ENCODE peak calls at places on chromosomes 2 and 18, in six cellular contexts. K, A, P, X, M and I are unnamed samples.

GRCh38 chr2:240730506-240731326 is 39.0 kb downstream of the AQP12A start:
- DNase-seq in K (no peak), A (no peak), P (no peak), X (no peak), M (no peak), I (no peak)

GRCh38 chr2:39871291-39871761 is 92.3 kb upstream of the THUMPD2 start:
- DNase-seq in K (peak), A (no peak), P (no peak), X (no peak), M (no peak), I (no peak)

GRCh38 chr2:221443631-221444030 is 128.5 kb downstream of the EPHA4 start:
- DNase-seq in K (no peak), A (no peak), P (no peak), X (no peak), M (no peak), I (no peak)

GRCh38 chr18:63897072-63897471 is 9.6 kb downstream of the SERPINB2 start:
- DNase-seq in K (no peak), A (no peak), P (no peak), X (no peak), M (no peak), I (no peak)

GRCh38 chr2:113407446-113408099 is 29.9 kb upstream of the ZNG1B start:
- DNase-seq in K (peak), A (no peak), P (no peak), X (no peak), M (no peak), I (no peak)

GRCh38 chr18:499351-500229 is 911 bp downstream of the COLEC12 start:
- DNase-seq in K (peak), A (peak), P (no peak), X (no peak), M (peak), I (no peak)

GRCh38 chr2:237414056-237414661 is at the start of gene COL6A3:
- DNase-seq in K (peak), A (peak), P (no peak), X (peak), M (no peak), I (peak)

GRCh38 chr2:191620144-191620543 is 57.8 kb upstream of the NABP1 start:
- DNase-seq in K (no peak), A (no peak), P (no peak), X (no peak), M (no peak), I (no peak)

GRCh38 chr2:52632543-52632942 is 1135.1 kb upstream of the CHAC2 start:
- DNase-seq in K (no peak), A (no peak), P (no peak), X (no peak), M (no peak), I (no peak)

GRCh38 chr2:161166538-161167409 is 6.5 kb downstream of the TANK start:
- DNase-seq in K (no peak), A (no peak), P (no peak), X (no peak), M (no peak), I (no peak)

GRCh38 chr18:23828426-23828825 is 139.2 kb downstream of the LAMA3 start:
- DNase-seq in K (peak), A (no peak), P (no peak), X (no peak), M (no peak), I (no peak)

GRCh38 chr2:197360744-197361156 is 50.2 kb upstream of the ANKRD44 start:
- DNase-seq in K (no peak), A (no peak), P (no peak), X (no peak), M (no peak), I (no peak)

GRCh38 chr2:46379213-46380037 is 82.2 kb downstream of the EPAS1 start:
- DNase-seq in K (peak), A (no peak), P (no peak), X (no peak), M (no peak), I (peak)

GRCh38 chr2:240439698-240440151 is 4.3 kb downstream of the GPC1 start:
- DNase-seq in K (no peak), A (peak), P (no peak), X (peak), M (no peak), I (peak)

GRCh38 chr2:187008111-187008510 is 159.1 kb upstream of the ZSWIM2 start:
- DNase-seq in K (no peak), A (no peak), P (no peak), X (no peak), M (no peak), I (no peak)

GRCh38 chr2:6924101-6924917 is 7.1 kb downstream of the RNF144A start:
- DNase-seq in K (no peak), A (no peak), P (no peak), X (no peak), M (no peak), I (no peak)

GRCh38 chr2:169485650-169486138 is 6.4 kb downstream of the BBS5 start:
- DNase-seq in K (no peak), A (no peak), P (no peak), X (no peak), M (no peak), I (no peak)

GRCh38 chr2:23390152-23390551 is 5.2 kb downstream of the KLHL29 start:
- DNase-seq in K (no peak), A (no peak), P (no peak), X (peak), M (no peak), I (no peak)

GRCh38 chr2:240204431-240205276 is 64.2 kb upstream of the OTOS start:
- DNase-seq in K (no peak), A (peak), P (no peak), X (no peak), M (no peak), I (no peak)

GRCh38 chr2:197198890-197199289 is 111.7 kb downstream of the ANKRD44 start:
- DNase-seq in K (no peak), A (no peak), P (peak), X (peak), M (peak), I (peak)

GRCh38 chr2:73085691-73086090 is 14.2 kb upstream of the SFXN5 start:
- DNase-seq in K (peak), A (peak), P (peak), X (peak), M (peak), I (peak)

GRCh38 chr2:62349788-62350187 is 153.9 kb downstream of the B3GNT2 start:
- DNase-seq in K (no peak), A (no peak), P (no peak), X (no peak), M (no peak), I (no peak)

GRCh38 chr2:36416370-36417165 is 61.0 kb downstream of the CRIM1 start:
- DNase-seq in K (no peak), A (no peak), P (no peak), X (no peak), M (no peak), I (no peak)

GRCh38 chr2:7621018-7621814 is 704.0 kb downstream of the RNF144A start:
- DNase-seq in K (no peak), A (no peak), P (no peak), X (no peak), M (no peak), I (no peak)

GRCh38 chr18:66511810-66512209 is 92.1 kb downstream of the CDH19 start:
- DNase-seq in K (no peak), A (no peak), P (no peak), X (no peak), M (no peak), I (no peak)

GRCh38 chr2:46793423-46794416 is 121.9 kb downstream of the MCFD2 start:
- DNase-seq in K (peak), A (no peak), P (peak), X (no peak), M (no peak), I (no peak)

GRCh38 chr2:166417669-166418068 is 41.9 kb upstream of the SCN9A start:
- DNase-seq in K (peak), A (no peak), P (no peak), X (no peak), M (no peak), I (peak)

GRCh38 chr2:97764559-97765263 is 51.3 kb downstream of the ZAP70 start:
- DNase-seq in K (no peak), A (no peak), P (no peak), X (peak), M (no peak), I (no peak)

GRCh38 chr2:48415765-48416515 is 114.0 kb upstream of the STON1 start:
- DNase-seq in K (peak), A (no peak), P (no peak), X (no peak), M (no peak), I (no peak)

GRCh38 chr2:121171625-121172119 is 113.3 kb downstream of the TFCP2L1 start:
- DNase-seq in K (no peak), A (no peak), P (no peak), X (no peak), M (no peak), I (no peak)

GRCh38 chr2:68045337-68045736 is 17.5 kb downstream of the C1D start:
- DNase-seq in K (peak), A (no peak), P (no peak), X (no peak), M (peak), I (no peak)

GRCh38 chr2:170335351-170335750 is 157.4 kb downstream of the MYO3B start:
- DNase-seq in K (no peak), A (no peak), P (no peak), X (no peak), M (no peak), I (no peak)

GRCh38 chr18:63603772-63604171 is 16.6 kb downstream of the SERPINB13 start:
- DNase-seq in K (no peak), A (no peak), P (no peak), X (no peak), M (no peak), I (no peak)

GRCh38 chr2:42969231-42970150 is 177.1 kb upstream of the HAAO start:
- DNase-seq in K (no peak), A (peak), P (no peak), X (no peak), M (no peak), I (no peak)

GRCh38 chr2:141710589-141711239 is 420.1 kb downstream of the LRP1B start:
- DNase-seq in K (no peak), A (no peak), P (no peak), X (no peak), M (no peak), I (no peak)

GRCh38 chr2:159131882-159132281 is 154.6 kb downstream of the WDSUB1 start:
- DNase-seq in K (peak), A (no peak), P (no peak), X (no peak), M (no peak), I (no peak)

GRCh38 chr2:159136405-159136804 is 150.1 kb downstream of the WDSUB1 start:
- DNase-seq in K (no peak), A (no peak), P (no peak), X (no peak), M (no peak), I (no peak)

GRCh38 chr2:159134979-159135378 is 151.5 kb downstream of the WDSUB1 start:
- DNase-seq in K (no peak), A (no peak), P (no peak), X (no peak), M (no peak), I (no peak)

GRCh38 chr2:159131267-159131790 is 155.2 kb downstream of the WDSUB1 start:
- DNase-seq in K (no peak), A (no peak), P (peak), X (no peak), M (no peak), I (no peak)

DNA sequence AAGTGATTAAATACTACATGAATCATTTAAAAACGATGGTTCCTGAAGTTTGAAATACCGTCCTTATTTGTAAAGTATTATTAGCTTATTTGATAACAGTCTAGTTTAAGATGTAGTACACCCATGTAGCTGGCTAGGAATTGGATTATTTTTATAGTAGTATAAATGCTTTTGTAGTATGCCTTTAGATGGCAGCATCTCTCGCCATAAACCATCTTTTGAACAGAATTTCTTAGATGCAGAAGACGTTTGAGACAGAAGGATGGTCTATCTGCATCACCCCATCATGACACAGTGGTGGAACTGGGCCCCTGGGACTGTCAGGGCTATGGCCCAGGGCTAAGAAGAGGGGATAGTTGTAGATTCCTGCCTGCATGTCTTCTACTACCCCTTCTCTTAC is 152.7 kb downstream of the WDSUB1 start:
- DNase-seq in K (no peak), A (no peak), P (no peak), X (no peak), M (no peak), I (no peak)
- TF ChIP-seq CTCF in K (peak), A (no peak), P (no peak), X (no peak), M (no peak), I (no peak)

GRCh38 chr2:207558106-207558505 is 28.3 kb downstream of the CREB1 start:
- DNase-seq in K (no peak), A (no peak), P (no peak), X (no peak), M (no peak), I (no peak)

GRCh38 chr2:207565736-207566135 is 36.0 kb downstream of the CREB1 start:
- DNase-seq in K (no peak), A (no peak), P (no peak), X (no peak), M (no peak), I (no peak)

DNA sequence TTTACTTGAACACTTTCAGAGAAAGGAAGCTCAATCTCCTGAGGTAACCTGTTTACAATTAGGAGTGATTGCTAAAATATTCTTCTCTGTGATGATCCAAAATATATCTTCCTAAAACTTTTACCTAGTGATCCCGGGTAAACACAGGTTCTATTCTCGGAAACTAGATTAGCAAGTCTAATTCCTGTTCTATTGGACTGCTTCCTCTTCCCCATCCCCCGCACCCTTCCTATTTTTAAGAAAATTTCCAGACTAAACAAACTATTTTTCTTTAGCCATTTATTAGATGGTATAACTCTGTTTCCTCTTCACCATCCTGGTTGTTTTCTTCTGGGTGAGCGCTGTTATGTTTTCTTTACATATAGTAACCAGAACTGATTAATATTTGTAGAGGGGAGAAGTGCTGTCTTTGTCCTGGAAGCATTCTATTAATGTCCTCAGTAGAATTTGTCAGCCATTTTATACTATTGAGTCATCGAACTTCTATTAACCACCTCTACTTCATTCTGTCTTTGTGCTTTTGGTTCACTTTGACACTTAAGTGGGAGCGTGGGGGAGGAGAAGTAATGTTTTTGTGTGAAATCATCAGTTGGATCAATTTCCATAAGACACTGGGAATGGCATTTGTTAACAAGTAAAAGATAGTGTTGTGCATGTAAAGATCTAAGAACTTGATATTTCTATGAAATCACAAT is 31.8 kb downstream of the CREB1 start:
- DNase-seq in K (no peak), A (no peak), P (no peak), X (no peak), M (no peak), I (no peak)
- H3K4me3 ChIP-seq in K (no peak), A (no peak), P (no peak), X (no peak), M (no peak), I (no peak)

GRCh38 chr2:99201959-99202678 is 21.1 kb downstream of the MRPL30 start:
- DNase-seq in K (no peak), A (no peak), P (no peak), X (no peak), M (no peak), I (no peak)

GRCh38 chr2:99200232-99200631 is 19.2 kb downstream of the MRPL30 start:
- DNase-seq in K (no peak), A (no peak), P (no peak), X (no peak), M (no peak), I (no peak)

DNA sequence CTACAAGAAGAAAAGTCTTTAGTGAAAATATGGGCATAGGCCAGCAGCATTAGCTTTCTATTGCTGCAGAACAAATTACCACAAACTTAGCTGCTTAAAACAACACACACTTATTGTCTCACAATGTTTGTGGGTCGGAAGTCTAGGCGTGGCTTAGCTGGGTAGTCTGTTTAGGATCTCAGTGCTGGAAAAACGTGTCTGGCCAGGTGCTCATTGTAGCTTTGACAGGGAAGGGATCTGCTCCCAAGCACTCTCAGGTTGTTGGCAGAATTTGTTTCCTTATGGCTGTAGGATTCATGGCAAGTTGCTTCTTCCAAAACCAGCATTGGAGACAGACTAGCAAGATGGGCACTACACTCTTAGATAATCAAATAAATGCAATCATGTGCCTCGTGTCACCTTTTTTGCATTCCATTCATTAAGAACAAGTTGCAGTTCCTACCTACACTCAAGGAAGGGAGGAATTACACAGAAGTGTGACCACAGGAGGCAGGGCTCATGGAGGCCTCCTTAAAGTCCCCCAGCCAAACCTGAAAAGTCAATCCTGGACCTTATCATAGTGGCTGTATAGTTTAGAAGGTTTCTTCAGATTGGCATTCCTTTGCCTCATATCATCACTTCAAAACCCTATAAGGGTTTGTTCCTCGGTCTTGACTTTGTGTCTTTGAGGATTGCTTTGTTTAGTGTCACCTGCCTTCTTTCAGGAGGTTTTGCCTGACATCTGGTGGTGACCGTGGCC is 17.3 kb downstream of the MRPL30 start:
- DNase-seq in K (peak), A (no peak), P (no peak), X (no peak), M (peak), I (no peak)
- TF ChIP-seq CTCF in K (no peak), A (no peak), P (no peak), X (no peak), M (no peak), I (no peak)

DNA sequence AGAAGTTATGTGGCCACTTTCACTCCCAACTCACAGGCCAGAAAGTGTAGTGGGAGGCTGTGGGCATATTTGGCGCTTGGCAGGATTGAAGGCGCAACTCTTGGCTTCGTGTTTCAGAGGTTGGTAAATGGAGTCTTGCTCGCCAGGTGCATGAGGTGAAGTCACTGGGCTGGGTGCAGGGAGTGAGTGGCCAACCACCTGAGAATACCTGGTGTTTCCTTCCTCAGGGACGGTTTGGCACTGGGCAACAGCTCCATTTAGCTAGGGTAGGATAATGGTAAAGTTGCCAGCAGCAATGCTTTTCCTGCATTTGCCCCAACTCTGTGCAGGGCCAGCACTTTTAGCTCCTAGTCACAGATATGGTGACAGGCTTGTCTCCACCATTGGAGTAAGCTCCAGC is 115.9 kb downstream of the AGAP1 start:
- DNase-seq in K (no peak), A (no peak), P (no peak), X (no peak), M (no peak), I (no peak)
- H3K4me3 ChIP-seq in K (no peak), A (no peak), P (no peak), X (no peak), M (no peak), I (no peak)